ENCODE peak calls at places on chromosome 21, in seven cellular contexts. One of them, this sample, is unnamed.

GRCh38 chr21:42863504-42863870 is 15.9 kb downstream of the WDR4 start:
- DNase-seq in mammary epithelial cell: no peak
- DNase-seq in naive thymus-derived CD4-positive, alpha-beta T cell: no peak
- DNase-seq in kidney: no peak
- DNase-seq in CD4-positive, alpha-beta T cell: no peak
- DNase-seq in CD8-positive, alpha-beta memory T cell: no peak
- DNase-seq in right cardiac atrium: no peak
- DNase-seq in this sample: no peak

GRCh38 chr21:43209575-43210453 is 41.0 kb downstream of the CRYAA start:
- DNase-seq in mammary epithelial cell: no peak
- DNase-seq in naive thymus-derived CD4-positive, alpha-beta T cell: no peak
- DNase-seq in kidney: peak
- DNase-seq in CD4-positive, alpha-beta T cell: no peak
- DNase-seq in CD8-positive, alpha-beta memory T cell: no peak
- DNase-seq in right cardiac atrium: peak
- DNase-seq in this sample: no peak

GRCh38 chr21:15932681-15933200 is 203.0 kb downstream of the USP25 start:
- DNase-seq in mammary epithelial cell: no peak
- DNase-seq in naive thymus-derived CD4-positive, alpha-beta T cell: no peak
- DNase-seq in kidney: no peak
- DNase-seq in CD4-positive, alpha-beta T cell: no peak
- DNase-seq in CD8-positive, alpha-beta memory T cell: no peak
- DNase-seq in right cardiac atrium: no peak
- DNase-seq in this sample: no peak

GRCh38 chr21:16587141-16587570 is 857.4 kb downstream of the USP25 start:
- DNase-seq in mammary epithelial cell: peak
- DNase-seq in naive thymus-derived CD4-positive, alpha-beta T cell: no peak
- DNase-seq in kidney: no peak
- DNase-seq in CD4-positive, alpha-beta T cell: no peak
- DNase-seq in CD8-positive, alpha-beta memory T cell: no peak
- DNase-seq in right cardiac atrium: peak
- DNase-seq in this sample: peak

GRCh38 chr21:33550772-33551660 is 8.2 kb downstream of the SON start:
- DNase-seq in mammary epithelial cell: no peak
- DNase-seq in naive thymus-derived CD4-positive, alpha-beta T cell: no peak
- DNase-seq in kidney: no peak
- DNase-seq in CD4-positive, alpha-beta T cell: no peak
- DNase-seq in CD8-positive, alpha-beta memory T cell: no peak
- DNase-seq in right cardiac atrium: peak
- DNase-seq in this sample: no peak

GRCh38 chr21:22374218-22374969 is 1376.2 kb downstream of the NCAM2 start:
- DNase-seq in mammary epithelial cell: no peak
- DNase-seq in naive thymus-derived CD4-positive, alpha-beta T cell: no peak
- DNase-seq in kidney: no peak
- DNase-seq in CD4-positive, alpha-beta T cell: no peak
- DNase-seq in CD8-positive, alpha-beta memory T cell: no peak
- DNase-seq in right cardiac atrium: no peak
- DNase-seq in this sample: no peak

GRCh38 chr21:17523007-17523451 is 10.2 kb downstream of the CXADR start:
- DNase-seq in mammary epithelial cell: no peak
- DNase-seq in naive thymus-derived CD4-positive, alpha-beta T cell: no peak
- DNase-seq in kidney: no peak
- DNase-seq in CD4-positive, alpha-beta T cell: no peak
- DNase-seq in CD8-positive, alpha-beta memory T cell: no peak
- DNase-seq in right cardiac atrium: no peak
- DNase-seq in this sample: no peak

GRCh38 chr21:34197561-34197960 is 124.2 kb downstream of the MRPS6 start:
- DNase-seq in mammary epithelial cell: no peak
- DNase-seq in naive thymus-derived CD4-positive, alpha-beta T cell: no peak
- DNase-seq in kidney: no peak
- DNase-seq in CD4-positive, alpha-beta T cell: no peak
- DNase-seq in CD8-positive, alpha-beta memory T cell: no peak
- DNase-seq in right cardiac atrium: no peak
- DNase-seq in this sample: no peak

GRCh38 chr21:27275294-27275927 is 308.5 kb upstream of the ADAMTS5 start:
- DNase-seq in mammary epithelial cell: peak
- DNase-seq in naive thymus-derived CD4-positive, alpha-beta T cell: no peak
- DNase-seq in kidney: no peak
- DNase-seq in CD4-positive, alpha-beta T cell: no peak
- DNase-seq in CD8-positive, alpha-beta memory T cell: no peak
- DNase-seq in right cardiac atrium: no peak
- DNase-seq in this sample: no peak

GRCh38 chr21:43718872-43719747 is at the start of gene PDXK:
- DNase-seq in mammary epithelial cell: peak
- DNase-seq in naive thymus-derived CD4-positive, alpha-beta T cell: peak
- DNase-seq in kidney: peak
- DNase-seq in CD4-positive, alpha-beta T cell: peak
- DNase-seq in CD8-positive, alpha-beta memory T cell: peak
- DNase-seq in right cardiac atrium: peak
- DNase-seq in this sample: peak

GRCh38 chr21:26958792-26959191 is 8.1 kb downstream of the ADAMTS5 start:
- DNase-seq in mammary epithelial cell: no peak
- DNase-seq in naive thymus-derived CD4-positive, alpha-beta T cell: no peak
- DNase-seq in kidney: no peak
- DNase-seq in CD4-positive, alpha-beta T cell: no peak
- DNase-seq in CD8-positive, alpha-beta memory T cell: no peak
- DNase-seq in right cardiac atrium: no peak
- DNase-seq in this sample: no peak

GRCh38 chr21:44984792-44985440 is 45.1 kb downstream of the SLX9 start:
- DNase-seq in mammary epithelial cell: no peak
- DNase-seq in naive thymus-derived CD4-positive, alpha-beta T cell: no peak
- DNase-seq in kidney: peak
- DNase-seq in CD4-positive, alpha-beta T cell: peak
- DNase-seq in CD8-positive, alpha-beta memory T cell: no peak
- DNase-seq in right cardiac atrium: peak
- DNase-seq in this sample: no peak
- H3K27ac ChIP-seq in mammary epithelial cell: no peak
- H3K27ac ChIP-seq in naive thymus-derived CD4-positive, alpha-beta T cell: no peak
- H3K27ac ChIP-seq in kidney: no peak
- H3K27ac ChIP-seq in CD4-positive, alpha-beta T cell: no peak
- H3K27ac ChIP-seq in CD8-positive, alpha-beta memory T cell: no peak
- H3K27ac ChIP-seq in right cardiac atrium: no peak
- H3K27ac ChIP-seq in this sample: no peak

GRCh38 chr21:32330784-32331311 is 32.2 kb downstream of the MRAP start:
- DNase-seq in mammary epithelial cell: no peak
- DNase-seq in naive thymus-derived CD4-positive, alpha-beta T cell: no peak
- DNase-seq in kidney: no peak
- DNase-seq in CD4-positive, alpha-beta T cell: no peak
- DNase-seq in CD8-positive, alpha-beta memory T cell: no peak
- DNase-seq in right cardiac atrium: no peak
- DNase-seq in this sample: peak
- H3K27ac ChIP-seq in mammary epithelial cell: no peak
- H3K27ac ChIP-seq in naive thymus-derived CD4-positive, alpha-beta T cell: no peak
- H3K27ac ChIP-seq in kidney: no peak
- H3K27ac ChIP-seq in CD4-positive, alpha-beta T cell: no peak
- H3K27ac ChIP-seq in CD8-positive, alpha-beta memory T cell: no peak
- H3K27ac ChIP-seq in right cardiac atrium: no peak
- H3K27ac ChIP-seq in this sample: peak

DNA sequence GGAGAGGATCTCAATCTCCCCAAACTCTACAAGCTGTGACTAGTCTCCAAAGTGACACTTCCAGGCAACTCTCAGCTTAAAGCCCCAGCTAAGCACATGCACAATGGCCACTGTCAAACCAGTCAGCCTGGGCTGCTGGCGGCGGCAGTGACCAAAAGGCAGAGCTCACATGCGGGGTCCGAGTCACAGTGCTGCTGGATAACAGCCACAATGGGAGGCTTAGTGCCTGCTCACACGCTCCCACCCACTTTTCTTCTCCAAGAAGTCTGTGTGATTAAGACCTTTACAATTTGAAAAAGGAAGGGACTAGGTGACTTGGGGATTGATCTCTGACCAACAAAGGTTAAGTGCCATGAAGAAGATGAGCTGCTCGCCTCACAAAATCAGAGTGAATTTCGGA is 16.8 kb downstream of the RIPK4 start:
- DNase-seq in mammary epithelial cell: no peak
- DNase-seq in naive thymus-derived CD4-positive, alpha-beta T cell: no peak
- DNase-seq in kidney: no peak
- DNase-seq in CD4-positive, alpha-beta T cell: no peak
- DNase-seq in CD8-positive, alpha-beta memory T cell: no peak
- DNase-seq in right cardiac atrium: no peak
- DNase-seq in this sample: no peak
- H3K27ac ChIP-seq in mammary epithelial cell: no peak
- H3K27ac ChIP-seq in naive thymus-derived CD4-positive, alpha-beta T cell: no peak
- H3K27ac ChIP-seq in kidney: no peak
- H3K27ac ChIP-seq in CD4-positive, alpha-beta T cell: no peak
- H3K27ac ChIP-seq in CD8-positive, alpha-beta memory T cell: no peak
- H3K27ac ChIP-seq in right cardiac atrium: no peak
- H3K27ac ChIP-seq in this sample: no peak

GRCh38 chr21:45415943-45416611 is 11.1 kb downstream of the COL18A1 start:
- DNase-seq in mammary epithelial cell: no peak
- DNase-seq in naive thymus-derived CD4-positive, alpha-beta T cell: no peak
- DNase-seq in kidney: peak
- DNase-seq in CD4-positive, alpha-beta T cell: no peak
- DNase-seq in CD8-positive, alpha-beta memory T cell: no peak
- DNase-seq in right cardiac atrium: peak
- DNase-seq in this sample: no peak
- H3K27ac ChIP-seq in mammary epithelial cell: no peak
- H3K27ac ChIP-seq in naive thymus-derived CD4-positive, alpha-beta T cell: no peak
- H3K27ac ChIP-seq in kidney: peak
- H3K27ac ChIP-seq in CD4-positive, alpha-beta T cell: no peak
- H3K27ac ChIP-seq in CD8-positive, alpha-beta memory T cell: no peak
- H3K27ac ChIP-seq in right cardiac atrium: no peak
- H3K27ac ChIP-seq in this sample: no peak

GRCh38 chr21:45816794-45817193 is 164.8 kb upstream of the COL6A1 start:
- DNase-seq in mammary epithelial cell: no peak
- DNase-seq in naive thymus-derived CD4-positive, alpha-beta T cell: no peak
- DNase-seq in kidney: no peak
- DNase-seq in CD4-positive, alpha-beta T cell: no peak
- DNase-seq in CD8-positive, alpha-beta memory T cell: no peak
- DNase-seq in right cardiac atrium: no peak
- DNase-seq in this sample: no peak
- H3K27ac ChIP-seq in mammary epithelial cell: no peak
- H3K27ac ChIP-seq in naive thymus-derived CD4-positive, alpha-beta T cell: no peak
- H3K27ac ChIP-seq in kidney: no peak
- H3K27ac ChIP-seq in CD4-positive, alpha-beta T cell: no peak
- H3K27ac ChIP-seq in CD8-positive, alpha-beta memory T cell: no peak
- H3K27ac ChIP-seq in right cardiac atrium: no peak
- H3K27ac ChIP-seq in this sample: no peak